ENCODE peak calls at places on chromosomes 7 and 10, in eight cellular contexts. Z is NCI-H1417; R is uterus; P is esophagus squamous epithelium; X is HCEC 1CT; S is AG09309; N is activated T-helper 9 cell treated with anti-CD3 and anti-CD28 coated beads, Interleukin-2, amount 50 U/mL, for 16 hours; E is fibroblast of the conjunctiva. C is an unnamed sample.

GRCh38 chr7:85682819-85683218 is 496.0 kb upstream of the SEMA3D start:
- DNase-seq in Z (no peak), R (no peak), P (no peak), X (peak), S (no peak), N (no peak), E (peak), C (no peak)

GRCh38 chr10:127720903-127721302 is 16.1 kb upstream of the FOXI2 start:
- DNase-seq in Z (no peak), R (no peak), P (no peak), X (no peak), S (no peak), N (no peak), E (no peak), C (no peak)

GRCh38 chr7:88184848-88185304 is 35.0 kb downstream of the SRI start:
- DNase-seq in Z (no peak), R (no peak), P (no peak), X (peak), S (peak), N (no peak), E (no peak), C (no peak)

GRCh38 chr7:7913506-7913905 is 55.1 kb upstream of the GLCCI1 start:
- DNase-seq in Z (no peak), R (no peak), P (no peak), X (peak), S (no peak), N (no peak), E (no peak), C (no peak)

GRCh38 chr10:32318476-32318896 is 28.5 kb downstream of the EPC1 start:
- DNase-seq in Z (no peak), R (no peak), P (no peak), X (peak), S (peak), N (no peak), E (no peak), C (no peak)

GRCh38 chr10:128418819-128419218 is 292.6 kb upstream of the MKI67 start:
- DNase-seq in Z (no peak), R (no peak), P (no peak), X (no peak), S (no peak), N (no peak), E (no peak), C (no peak)

GRCh38 chr7:1204460-1204859 is 28.2 kb upstream of the UNCX start:
- DNase-seq in Z (no peak), R (no peak), P (no peak), X (no peak), S (no peak), N (no peak), E (no peak), C (no peak)

GRCh38 chr7:24830440-24831050 is 73.3 kb upstream of the GSDME start:
- DNase-seq in Z (peak), R (no peak), P (no peak), X (no peak), S (no peak), N (no peak), E (no peak), C (no peak)

GRCh38 chr7:130865408-130866236 is 131.6 kb upstream of the KLF14 start:
- DNase-seq in Z (no peak), R (no peak), P (no peak), X (peak), S (no peak), N (no peak), E (no peak), C (no peak)

GRCh38 chr7:139923090-139923489 is 94.0 kb downstream of the TBXAS1 start:
- DNase-seq in Z (no peak), R (no peak), P (no peak), X (no peak), S (no peak), N (no peak), E (no peak), C (no peak)

GRCh38 chr10:35225204-35225603 is 98.6 kb downstream of the CREM start:
- DNase-seq in Z (no peak), R (no peak), P (no peak), X (no peak), S (no peak), N (no peak), E (no peak), C (no peak)

GRCh38 chr7:108455833-108456677 is at the start of gene NRCAM:
- DNase-seq in Z (peak), R (peak), P (no peak), X (peak), S (no peak), N (no peak), E (peak), C (no peak)

GRCh38 chr10:109706157-109706556 is 217.2 kb downstream of the XPNPEP1 start:
- DNase-seq in Z (no peak), R (no peak), P (no peak), X (no peak), S (no peak), N (no peak), E (no peak), C (no peak)

GRCh38 chr10:17835688-17836087 is 26.5 kb downstream of the MRC1 start:
- DNase-seq in Z (no peak), R (no peak), P (no peak), X (peak), S (peak), N (no peak), E (peak), C (no peak)

GRCh38 chr10:102648889-102649752 is 4.8 kb downstream of the TRIM8 start:
- DNase-seq in Z (no peak), R (no peak), P (no peak), X (no peak), S (no peak), N (no peak), E (no peak), C (no peak)

GRCh38 chr7:112411186-112411795 is 39.0 kb upstream of the IFRD1 start:
- DNase-seq in Z (peak), R (no peak), P (no peak), X (peak), S (no peak), N (no peak), E (peak), C (no peak)

GRCh38 chr10:112834661-112835060 is 115.4 kb upstream of the TCF7L2 start:
- DNase-seq in Z (peak), R (no peak), P (no peak), X (no peak), S (no peak), N (no peak), E (no peak), C (no peak)